ENCODE peak calls at places on chromosomes 4 and X, in five cellular contexts. One of them, this sample, is unnamed.

GRCh38 chr4:119028296-119028695 is 107.3 kb upstream of the MYOZ2 start:
- DNase-seq in SK-N-SH: no peak
- DNase-seq in HCT116: no peak
- DNase-seq in K562: no peak
- DNase-seq in H1: no peak
- DNase-seq in this sample: no peak

GRCh38 chr4:187046471-187046870 is 322.8 kb upstream of the FAT1 start:
- DNase-seq in SK-N-SH: no peak
- DNase-seq in HCT116: no peak
- DNase-seq in K562: no peak
- DNase-seq in H1: no peak
- DNase-seq in this sample: no peak

GRCh38 chrX:21374163-21374993 is at the start of gene CNKSR2:
- DNase-seq in SK-N-SH: peak; percentile 87
- DNase-seq in HCT116: no peak
- DNase-seq in K562: no peak
- DNase-seq in H1: peak; percentile 82
- DNase-seq in this sample: no peak

GRCh38 chrX:29461039-29461438 is 754.3 kb upstream of the MAGEB2 start:
- DNase-seq in SK-N-SH: no peak
- DNase-seq in HCT116: no peak
- DNase-seq in K562: no peak
- DNase-seq in H1: no peak
- DNase-seq in this sample: no peak

GRCh38 chr4:88445252-88445651 is 11.7 kb upstream of the HERC5 start:
- DNase-seq in SK-N-SH: no peak
- DNase-seq in HCT116: no peak
- DNase-seq in K562: no peak
- DNase-seq in H1: no peak
- DNase-seq in this sample: no peak

GRCh38 chrX:42107495-42108139 is 184.3 kb upstream of the CASK start:
- DNase-seq in SK-N-SH: no peak
- DNase-seq in HCT116: no peak
- DNase-seq in K562: no peak
- DNase-seq in H1: no peak
- DNase-seq in this sample: no peak

GRCh38 chr4:157143365-157143764 is 67.4 kb downstream of the GLRB start:
- DNase-seq in SK-N-SH: no peak
- DNase-seq in HCT116: no peak
- DNase-seq in K562: no peak
- DNase-seq in H1: no peak
- DNase-seq in this sample: no peak

GRCh38 chrX:31213941-31214340 is 142.1 kb upstream of the FTHL17 start:
- DNase-seq in SK-N-SH: peak; percentile 22
- DNase-seq in HCT116: no peak
- DNase-seq in K562: peak; percentile 10
- DNase-seq in H1: no peak
- DNase-seq in this sample: peak; percentile 47

GRCh38 chr4:7286170-7286569 is 93.8 kb downstream of the SORCS2 start:
- DNase-seq in SK-N-SH: no peak
- DNase-seq in HCT116: no peak
- DNase-seq in K562: no peak
- DNase-seq in H1: no peak
- DNase-seq in this sample: no peak

GRCh38 chr4:33722800-33723511 is 2521.4 kb downstream of the ARAP2 start:
- DNase-seq in SK-N-SH: peak; percentile 5
- DNase-seq in HCT116: no peak
- DNase-seq in K562: no peak
- DNase-seq in H1: no peak
- DNase-seq in this sample: no peak

GRCh38 chrX:48636776-48637175 is 39.5 kb downstream of the WDR13 start:
- DNase-seq in SK-N-SH: no peak
- DNase-seq in HCT116: no peak
- DNase-seq in K562: no peak
- DNase-seq in H1: no peak
- DNase-seq in this sample: no peak

GRCh38 chrX:152445926-152446325 is 5.2 kb downstream of the GABRA3 start:
- DNase-seq in SK-N-SH: no peak
- DNase-seq in HCT116: no peak
- DNase-seq in K562: no peak
- DNase-seq in H1: no peak
- DNase-seq in this sample: no peak

GRCh38 chrX:44245730-44246129 is 97.7 kb downstream of the EFHC2 start:
- DNase-seq in SK-N-SH: no peak
- DNase-seq in HCT116: no peak
- DNase-seq in K562: no peak
- DNase-seq in H1: no peak
- DNase-seq in this sample: no peak

GRCh38 chr4:41384992-41385391 is 128.3 kb downstream of the UCHL1 start:
- DNase-seq in SK-N-SH: peak; percentile 61
- DNase-seq in HCT116: no peak
- DNase-seq in K562: peak; percentile 17
- DNase-seq in H1: no peak
- DNase-seq in this sample: no peak

GRCh38 chr4:91958651-91959050 is 345.1 kb upstream of the GRID2 start:
- DNase-seq in SK-N-SH: peak; percentile 9
- DNase-seq in HCT116: no peak
- DNase-seq in K562: peak; percentile 3
- DNase-seq in H1: no peak
- DNase-seq in this sample: no peak

GRCh38 chrX:43881410-43882293 is 598 bp downstream of the MAOB start:
- DNase-seq in SK-N-SH: peak; percentile 17
- DNase-seq in HCT116: no peak
- DNase-seq in K562: no peak
- DNase-seq in H1: no peak
- DNase-seq in this sample: no peak

GRCh38 chr4:17013382-17014006 is 115.0 kb upstream of the LDB2 start:
- DNase-seq in SK-N-SH: no peak
- DNase-seq in HCT116: no peak
- DNase-seq in K562: no peak
- DNase-seq in H1: no peak
- DNase-seq in this sample: no peak

GRCh38 chr4:17018013-17018412 is 119.6 kb upstream of the LDB2 start:
- DNase-seq in SK-N-SH: no peak
- DNase-seq in HCT116: no peak
- DNase-seq in K562: no peak
- DNase-seq in H1: no peak
- DNase-seq in this sample: no peak
- TF ChIP-seq JUND in SK-N-SH: no peak
- TF ChIP-seq JUND in HCT116: no peak
- TF ChIP-seq JUND in K562: no peak
- TF ChIP-seq JUND in H1: no peak
- TF ChIP-seq JUND in this sample: no peak

GRCh38 chr4:81084029-81084428 is 53.5 kb downstream of the BMP3 start:
- DNase-seq in SK-N-SH: no peak
- DNase-seq in HCT116: no peak
- DNase-seq in K562: no peak
- DNase-seq in H1: no peak
- DNase-seq in this sample: no peak
- TF ChIP-seq JUND in SK-N-SH: no peak
- TF ChIP-seq JUND in HCT116: no peak
- TF ChIP-seq JUND in K562: no peak
- TF ChIP-seq JUND in H1: no peak
- TF ChIP-seq JUND in this sample: no peak

GRCh38 chrX:40853004-40853815 is 117.9 kb upstream of the MED14 start:
- DNase-seq in SK-N-SH: no peak
- DNase-seq in HCT116: no peak
- DNase-seq in K562: no peak
- DNase-seq in H1: no peak
- DNase-seq in this sample: no peak
- TF ChIP-seq JUND in SK-N-SH: no peak
- TF ChIP-seq JUND in HCT116: no peak
- TF ChIP-seq JUND in K562: no peak
- TF ChIP-seq JUND in H1: no peak
- TF ChIP-seq JUND in this sample: no peak

GRCh38 chr4:180434131-180434895 is 1808.9 kb upstream of the TENM3 start:
- DNase-seq in SK-N-SH: no peak
- DNase-seq in HCT116: no peak
- DNase-seq in K562: no peak
- DNase-seq in H1: no peak
- DNase-seq in this sample: no peak
- TF ChIP-seq JUND in SK-N-SH: no peak
- TF ChIP-seq JUND in HCT116: no peak
- TF ChIP-seq JUND in K562: no peak
- TF ChIP-seq JUND in H1: no peak
- TF ChIP-seq JUND in this sample: no peak